ENCODE peak calls at places on chromosomes 4 and X, in five cellular contexts. I is K562, U is HepG2, G is GM12878, R is H1. H is an unnamed sample.

GRCh38 chr4:152258804-152259708 is 276.8 kb downstream of the FBXW7 start:
- DNase-seq in I (no peak), G (no peak), U (peak), R (no peak), H (peak)

GRCh38 chr4:55175779-55176231 is 50.4 kb upstream of the KDR start:
- DNase-seq in I (no peak), R (no peak), G (no peak), U (no peak), H (peak)

GRCh38 chrX:112731793-112732192 is 52.1 kb upstream of the LHFPL1 start:
- DNase-seq in U (no peak), G (no peak), R (no peak), I (no peak), H (no peak)

GRCh38 chrX:120664081-120664480 is 34.2 kb upstream of the C1GALT1C1 start:
- DNase-seq in I (no peak), R (no peak), G (no peak), U (peak), H (peak)

GRCh38 chr4:57633212-57633859 is 523.2 kb upstream of the IGFBP7 start:
- DNase-seq in R (no peak), U (no peak), I (no peak), G (no peak), H (no peak)

GRCh38 chr4:71584654-71585053 is 199.2 kb downstream of the GC start:
- DNase-seq in U (no peak), R (no peak), I (no peak), G (no peak), H (no peak)

GRCh38 chrX:71492086-71493065 is 40.5 kb upstream of the OGT start:
- DNase-seq in U (no peak), G (no peak), R (no peak), I (no peak), H (no peak)

GRCh38 chr4:111210576-111210975 is 587.7 kb upstream of the PITX2 start:
- DNase-seq in U (no peak), I (no peak), R (no peak), G (no peak), H (no peak)

GRCh38 chrX:17744896-17745523 is 7.7 kb downstream of the SCML1 start:
- DNase-seq in U (peak), G (no peak), R (no peak), I (no peak), H (no peak)

GRCh38 chrX:129900054-129900453 is 5.9 kb upstream of the UTP14A start:
- DNase-seq in I (no peak), U (no peak), R (no peak), G (no peak), H (no peak)

GRCh38 chrX:42803320-42803719 is 25.4 kb upstream of the PPP1R2C start:
- DNase-seq in R (no peak), U (no peak), G (no peak), I (no peak), H (no peak)

GRCh38 chr4:147830102-147830463 is 98.2 kb downstream of the ARHGAP10 start:
- DNase-seq in U (no peak), G (no peak), I (no peak), R (no peak), H (no peak)

GRCh38 chr4:182768821-182769220 is 148.4 kb downstream of the DCTD start:
- DNase-seq in I (no peak), U (no peak), G (no peak), R (no peak), H (no peak)

GRCh38 chr4:165079476-165079875 is 25.8 kb downstream of the TRIM75 start:
- DNase-seq in U (no peak), R (no peak), G (no peak), I (no peak), H (no peak)

GRCh38 chrX:153334654-153335295 is 822 bp downstream of the ZNF275 start:
- DNase-seq in U (no peak), I (no peak), R (no peak), G (no peak), H (no peak)

GRCh38 chrX:153338836-153339235 is 4.9 kb downstream of the ZNF275 start:
- DNase-seq in I (no peak), R (no peak), G (no peak), U (no peak), H (no peak)

GRCh38 chrX:153333821-153334653 is at the start of gene ZNF275:
- DNase-seq in G (no peak), U (peak), R (peak), I (peak), H (peak)

GRCh38 chrX:153336988-153337387 is 3.0 kb downstream of the ZNF275 start:
- DNase-seq in U (no peak), G (no peak), I (no peak), R (no peak), H (no peak)

GRCh38 chrX:153336128-153336894 is 2.4 kb downstream of the ZNF275 start:
- DNase-seq in R (no peak), I (no peak), U (no peak), G (no peak), H (no peak)
- H3K27ac ChIP-seq in R (no peak), I (no peak), U (no peak), G (peak), H (no peak)

GRCh38 chr4:101730291-101731117 is 60.0 kb upstream of the BANK1 start:
- DNase-seq in I (peak), G (peak), R (peak), U (peak), H (peak)
- TF ChIP-seq ZNF274 in I (no peak), G (no peak), R (no peak), U (no peak), H (no peak)

GRCh38 chr4:38422850-38423249 is 241.1 kb upstream of the KLF3 start:
- DNase-seq in G (no peak), I (no peak), U (no peak), R (no peak), H (no peak)

GRCh38 chr4:38426532-38426931 is 237.5 kb upstream of the KLF3 start:
- DNase-seq in G (no peak), R (no peak), I (no peak), U (no peak), H (no peak)

GRCh38 chr4:38424171-38424871 is 239.7 kb upstream of the KLF3 start:
- DNase-seq in I (no peak), U (peak), G (no peak), R (peak), H (no peak)
- H3K27ac ChIP-seq in I (no peak), U (peak), G (no peak), R (no peak), H (no peak)

GRCh38 chr4:180913750-180914149 is 1329.5 kb upstream of the TENM3 start:
- DNase-seq in I (no peak), U (no peak), G (no peak), R (no peak), H (peak)
- TF ChIP-seq ZNF274 in I (no peak), U (no peak), G (no peak), R (no peak), H (no peak)